ENCODE peak calls at places on chromosome 6, in eight cellular contexts. R, H, D, Q, O, U, K and T are unnamed samples.

GRCh38 chr6:84763397-84764331 is 734 bp downstream of the TBX18 start:
- DNase-seq in H (peak), R (peak), D (peak), K (no peak), U (no peak), O (no peak), Q (no peak), T (peak)

GRCh38 chr6:87731818-87732661 is 30.0 kb upstream of the AKIRIN2 start:
- DNase-seq in Q (peak), R (peak), K (no peak), O (peak), H (peak), U (peak), D (no peak), T (peak)

GRCh38 chr6:166662690-166663089 is 35.6 kb upstream of the RPS6KA2 start:
- DNase-seq in D (no peak), R (no peak), Q (no peak), O (no peak), K (no peak), H (no peak), U (no peak), T (no peak)

GRCh38 chr6:133156689-133157088 is 84.5 kb upstream of the EYA4 start:
- DNase-seq in K (no peak), D (no peak), O (no peak), H (no peak), R (no peak), U (no peak), Q (no peak), T (no peak)

GRCh38 chr6:3428247-3428646 is 28.6 kb downstream of the SLC22A23 start:
- DNase-seq in O (no peak), U (no peak), R (no peak), Q (no peak), K (no peak), D (no peak), H (no peak), T (no peak)

GRCh38 chr6:125546827-125547226 is 202.6 kb upstream of the HEY2 start:
- DNase-seq in O (peak), U (no peak), K (no peak), D (no peak), R (peak), Q (no peak), H (peak), T (peak)

GRCh38 chr6:21504790-21505189 is 88.8 kb upstream of the SOX4 start:
- DNase-seq in O (no peak), K (no peak), Q (no peak), U (no peak), D (no peak), R (no peak), H (no peak), T (no peak)

GRCh38 chr6:125950293-125950692 is 6.3 kb upstream of the HINT3 start:
- DNase-seq in U (no peak), K (no peak), D (no peak), Q (peak), R (peak), O (no peak), H (peak), T (no peak)

GRCh38 chr6:35048631-35049083 is 92.5 kb downstream of the TCP11 start:
- DNase-seq in K (no peak), O (no peak), Q (peak), U (peak), H (peak), D (no peak), R (peak), T (no peak)

GRCh38 chr6:139019722-139020121 is 8.8 kb upstream of the ABRACL start:
- DNase-seq in O (no peak), D (no peak), U (no peak), H (no peak), Q (no peak), R (no peak), K (no peak), T (no peak)

GRCh38 chr6:160750276-160750689 is 48.2 kb downstream of the PLG start:
- DNase-seq in D (no peak), U (no peak), H (no peak), K (no peak), O (peak), R (no peak), Q (peak), T (no peak)

GRCh38 chr6:37210313-37210898 is 40.5 kb downstream of the PIM1 start:
- DNase-seq in D (peak), H (peak), Q (peak), O (peak), R (peak), U (peak), K (no peak), T (peak)

GRCh38 chr6:163565140-163565539 is 150.6 kb downstream of the QKI start:
- DNase-seq in Q (no peak), H (no peak), U (no peak), D (no peak), R (peak), O (no peak), K (no peak), T (no peak)

GRCh38 chr6:33206027-33206863 is 1.8 kb downstream of the HSD17B8 start:
- DNase-seq in H (peak), R (no peak), Q (no peak), U (no peak), K (no peak), D (no peak), O (no peak), T (no peak)

GRCh38 chr6:4093288-4093687 is 14.4 kb upstream of the FAM217A start:
- DNase-seq in H (no peak), R (no peak), D (no peak), U (no peak), K (no peak), O (no peak), Q (no peak), T (no peak)

GRCh38 chr6:162147805-162148204 is 579.8 kb downstream of the PRKN start:
- DNase-seq in Q (no peak), K (no peak), R (no peak), O (no peak), H (no peak), U (no peak), D (no peak), T (no peak)

GRCh38 chr6:117505337-117505736 is 22.9 kb downstream of the DCBLD1 start:
- DNase-seq in K (no peak), R (no peak), U (no peak), Q (no peak), D (no peak), O (no peak), H (peak), T (no peak)

GRCh38 chr6:161435426-161436065 is 161.7 kb upstream of the AGPAT4 start:
- DNase-seq in R (peak), Q (no peak), U (no peak), K (no peak), O (no peak), D (no peak), H (peak), T (peak)

GRCh38 chr6:153705429-153705828 is 333.6 kb upstream of the OPRM1 start:
- DNase-seq in H (no peak), D (no peak), O (no peak), R (no peak), K (no peak), U (no peak), Q (no peak), T (no peak)

GRCh38 chr6:133315811-133316210 is 74.7 kb downstream of the EYA4 start:
- DNase-seq in O (no peak), R (no peak), Q (no peak), D (no peak), K (no peak), U (no peak), H (no peak), T (no peak)

GRCh38 chr6:90135672-90136071 is 161.0 kb downstream of the BACH2 start:
- DNase-seq in K (no peak), U (no peak), D (no peak), Q (no peak), H (peak), R (peak), O (no peak), T (no peak)

GRCh38 chr6:87789198-87789899 is 87.3 kb upstream of the AKIRIN2 start:
- DNase-seq in R (peak), K (no peak), U (no peak), O (peak), Q (no peak), H (peak), D (no peak), T (peak)

GRCh38 chr6:3797231-3798200 is 46.0 kb upstream of the PXDC1 start:
- DNase-seq in U (no peak), O (peak), H (peak), R (peak), D (no peak), Q (no peak), K (no peak), T (peak)

GRCh38 chr6:56244528-56245253 is 2.7 kb downstream of the COL21A1 start:
- DNase-seq in D (no peak), H (no peak), R (no peak), K (no peak), O (no peak), U (no peak), Q (no peak), T (no peak)

GRCh38 chr6:154721460-154721859 is 11.8 kb upstream of the SCAF8 start:
- DNase-seq in O (peak), H (peak), R (peak), K (no peak), U (no peak), Q (peak), D (no peak), T (no peak)

GRCh38 chr6:56459030-56459805 is 183.5 kb downstream of the DST start:
- DNase-seq in Q (no peak), D (no peak), R (no peak), H (no peak), K (no peak), O (no peak), U (no peak), T (no peak)

GRCh38 chr6:49541210-49541724 is 9.2 kb upstream of the C6orf141 start:
- DNase-seq in D (no peak), U (no peak), R (peak), K (no peak), H (peak), Q (no peak), O (peak), T (peak)

GRCh38 chr6:64904616-64905015 is 802.4 kb downstream of the EYS start:
- DNase-seq in Q (no peak), H (no peak), R (no peak), D (no peak), K (no peak), O (no peak), U (no peak), T (peak)